ENCODE peak calls at places on chromosome 7, in six cellular contexts. One of them, this sample, is unnamed.

GRCh38 chr7:122200888-122201287 is 56.8 kb upstream of the AASS start:
- DNase-seq in Kasumi-1: no peak
- DNase-seq in sciatic nerve: no peak
- DNase-seq in NCI-H1417 treated with DMSO at 0.1 percent for 48 hours: no peak
- DNase-seq in activated T-cell treated with anti-CD3 and anti-CD28 coated beads for 4 hours: no peak
- DNase-seq in NCI-H460: no peak
- DNase-seq in this sample: no peak

GRCh38 chr7:45710271-45711160 is 136.3 kb downstream of the ADCY1 start:
- DNase-seq in NCI-H460: no peak
- DNase-seq in activated T-cell treated with anti-CD3 and anti-CD28 coated beads for 4 hours: no peak
- DNase-seq in Kasumi-1: no peak
- DNase-seq in sciatic nerve: no peak
- DNase-seq in NCI-H1417 treated with DMSO at 0.1 percent for 48 hours: no peak
- DNase-seq in this sample: no peak

GRCh38 chr7:44257618-44258422 is 57.0 kb downstream of the YKT6 start:
- DNase-seq in NCI-H460: peak; percentile 4
- DNase-seq in Kasumi-1: peak; percentile 93
- DNase-seq in sciatic nerve: peak; percentile 69
- DNase-seq in activated T-cell treated with anti-CD3 and anti-CD28 coated beads for 4 hours: peak; percentile 51
- DNase-seq in NCI-H1417 treated with DMSO at 0.1 percent for 48 hours: no peak
- DNase-seq in this sample: peak; percentile 46

GRCh38 chr7:101226686-101227085 is 8.7 kb downstream of the ZNHIT1 start:
- DNase-seq in NCI-H460: no peak
- DNase-seq in NCI-H1417 treated with DMSO at 0.1 percent for 48 hours: no peak
- DNase-seq in Kasumi-1: no peak
- DNase-seq in sciatic nerve: no peak
- DNase-seq in activated T-cell treated with anti-CD3 and anti-CD28 coated beads for 4 hours: no peak
- DNase-seq in this sample: no peak

GRCh38 chr7:48505061-48505460 is 333.8 kb downstream of the ABCA13 start:
- DNase-seq in NCI-H1417 treated with DMSO at 0.1 percent for 48 hours: no peak
- DNase-seq in Kasumi-1: no peak
- DNase-seq in NCI-H460: no peak
- DNase-seq in sciatic nerve: no peak
- DNase-seq in activated T-cell treated with anti-CD3 and anti-CD28 coated beads for 4 hours: no peak
- DNase-seq in this sample: no peak

GRCh38 chr7:28032738-28033380 is 147.7 kb downstream of the JAZF1 start:
- DNase-seq in NCI-H1417 treated with DMSO at 0.1 percent for 48 hours: no peak
- DNase-seq in Kasumi-1: no peak
- DNase-seq in sciatic nerve: no peak
- DNase-seq in activated T-cell treated with anti-CD3 and anti-CD28 coated beads for 4 hours: no peak
- DNase-seq in NCI-H460: no peak
- DNase-seq in this sample: no peak

GRCh38 chr7:141930211-141930610 is 14.0 kb downstream of the OR9A4 start:
- DNase-seq in NCI-H460: no peak
- DNase-seq in Kasumi-1: no peak
- DNase-seq in activated T-cell treated with anti-CD3 and anti-CD28 coated beads for 4 hours: no peak
- DNase-seq in sciatic nerve: no peak
- DNase-seq in NCI-H1417 treated with DMSO at 0.1 percent for 48 hours: no peak
- DNase-seq in this sample: no peak

GRCh38 chr7:97064972-97065587 is 40.4 kb upstream of the DLX5 start:
- DNase-seq in NCI-H460: peak; percentile 49
- DNase-seq in activated T-cell treated with anti-CD3 and anti-CD28 coated beads for 4 hours: peak; percentile 10
- DNase-seq in Kasumi-1: peak; percentile 71
- DNase-seq in NCI-H1417 treated with DMSO at 0.1 percent for 48 hours: peak; percentile 36
- DNase-seq in sciatic nerve: no peak
- DNase-seq in this sample: peak; percentile 52

GRCh38 chr7:106792233-106792926 is 72.7 kb upstream of the PIK3CG start:
- DNase-seq in sciatic nerve: no peak
- DNase-seq in Kasumi-1: no peak
- DNase-seq in activated T-cell treated with anti-CD3 and anti-CD28 coated beads for 4 hours: no peak
- DNase-seq in NCI-H1417 treated with DMSO at 0.1 percent for 48 hours: no peak
- DNase-seq in NCI-H460: no peak
- DNase-seq in this sample: no peak

GRCh38 chr7:56097700-56098099 is 4.9 kb upstream of the PHKG1 start:
- DNase-seq in Kasumi-1: no peak
- DNase-seq in sciatic nerve: no peak
- DNase-seq in activated T-cell treated with anti-CD3 and anti-CD28 coated beads for 4 hours: no peak
- DNase-seq in NCI-H1417 treated with DMSO at 0.1 percent for 48 hours: no peak
- DNase-seq in NCI-H460: no peak
- DNase-seq in this sample: no peak

GRCh38 chr7:131238260-131238940 is 89.3 kb upstream of the MKLN1 start:
- DNase-seq in NCI-H1417 treated with DMSO at 0.1 percent for 48 hours: no peak
- DNase-seq in Kasumi-1: no peak
- DNase-seq in activated T-cell treated with anti-CD3 and anti-CD28 coated beads for 4 hours: no peak
- DNase-seq in sciatic nerve: no peak
- DNase-seq in NCI-H460: no peak
- DNase-seq in this sample: no peak

GRCh38 chr7:37015353-37016034 is 291.2 kb upstream of the AOAH start:
- DNase-seq in NCI-H1417 treated with DMSO at 0.1 percent for 48 hours: no peak
- DNase-seq in activated T-cell treated with anti-CD3 and anti-CD28 coated beads for 4 hours: no peak
- DNase-seq in sciatic nerve: no peak
- DNase-seq in NCI-H460: no peak
- DNase-seq in Kasumi-1: no peak
- DNase-seq in this sample: no peak

GRCh38 chr7:23012797-23013714 is 874 bp downstream of the HYCC1 start:
- DNase-seq in sciatic nerve: peak; percentile 75
- DNase-seq in NCI-H1417 treated with DMSO at 0.1 percent for 48 hours: no peak
- DNase-seq in NCI-H460: no peak
- DNase-seq in activated T-cell treated with anti-CD3 and anti-CD28 coated beads for 4 hours: no peak
- DNase-seq in Kasumi-1: peak; percentile 79
- DNase-seq in this sample: no peak

GRCh38 chr7:27389508-27389907 is 146.9 kb downstream of the EVX1 start:
- DNase-seq in NCI-H1417 treated with DMSO at 0.1 percent for 48 hours: no peak
- DNase-seq in NCI-H460: no peak
- DNase-seq in sciatic nerve: no peak
- DNase-seq in Kasumi-1: no peak
- DNase-seq in activated T-cell treated with anti-CD3 and anti-CD28 coated beads for 4 hours: no peak
- DNase-seq in this sample: no peak

GRCh38 chr7:41942468-41943097 is 239.7 kb upstream of the INHBA start:
- DNase-seq in activated T-cell treated with anti-CD3 and anti-CD28 coated beads for 4 hours: no peak
- DNase-seq in Kasumi-1: no peak
- DNase-seq in NCI-H460: peak; percentile 1
- DNase-seq in NCI-H1417 treated with DMSO at 0.1 percent for 48 hours: no peak
- DNase-seq in sciatic nerve: peak; percentile 57
- DNase-seq in this sample: no peak

GRCh38 chr7:107958764-107959526 is 44.0 kb downstream of the LAMB1 start:
- DNase-seq in NCI-H1417 treated with DMSO at 0.1 percent for 48 hours: no peak
- DNase-seq in activated T-cell treated with anti-CD3 and anti-CD28 coated beads for 4 hours: no peak
- DNase-seq in NCI-H460: no peak
- DNase-seq in Kasumi-1: no peak
- DNase-seq in sciatic nerve: no peak
- DNase-seq in this sample: no peak

GRCh38 chr7:122038904-122039303 is 105.1 kb downstream of the AASS start:
- DNase-seq in activated T-cell treated with anti-CD3 and anti-CD28 coated beads for 4 hours: no peak
- DNase-seq in sciatic nerve: no peak
- DNase-seq in NCI-H460: no peak
- DNase-seq in Kasumi-1: no peak
- DNase-seq in NCI-H1417 treated with DMSO at 0.1 percent for 48 hours: no peak
- DNase-seq in this sample: no peak

GRCh38 chr7:115359919-115360318 is 438.0 kb downstream of the MDFIC start:
- DNase-seq in sciatic nerve: no peak
- DNase-seq in NCI-H1417 treated with DMSO at 0.1 percent for 48 hours: no peak
- DNase-seq in activated T-cell treated with anti-CD3 and anti-CD28 coated beads for 4 hours: no peak
- DNase-seq in NCI-H460: no peak
- DNase-seq in Kasumi-1: no peak
- DNase-seq in this sample: no peak

GRCh38 chr7:151225948-151226510 is 976 bp downstream of the ABCF2 start:
- DNase-seq in NCI-H1417 treated with DMSO at 0.1 percent for 48 hours: no peak
- DNase-seq in activated T-cell treated with anti-CD3 and anti-CD28 coated beads for 4 hours: no peak
- DNase-seq in sciatic nerve: no peak
- DNase-seq in Kasumi-1: no peak
- DNase-seq in NCI-H460: peak; percentile 28
- DNase-seq in this sample: no peak

GRCh38 chr7:31398815-31399214 is 58.3 kb upstream of the NEUROD6 start:
- DNase-seq in Kasumi-1: no peak
- DNase-seq in NCI-H1417 treated with DMSO at 0.1 percent for 48 hours: no peak
- DNase-seq in activated T-cell treated with anti-CD3 and anti-CD28 coated beads for 4 hours: no peak
- DNase-seq in NCI-H460: no peak
- DNase-seq in sciatic nerve: no peak
- DNase-seq in this sample: no peak

GRCh38 chr7:883029-884021 is 7.0 kb downstream of the GET4 start:
- DNase-seq in sciatic nerve: no peak
- DNase-seq in activated T-cell treated with anti-CD3 and anti-CD28 coated beads for 4 hours: no peak
- DNase-seq in NCI-H460: no peak
- DNase-seq in NCI-H1417 treated with DMSO at 0.1 percent for 48 hours: no peak
- DNase-seq in Kasumi-1: no peak
- DNase-seq in this sample: peak; percentile 55

GRCh38 chr7:30115709-30116297 is 19.0 kb upstream of the MTURN start:
- DNase-seq in Kasumi-1: no peak
- DNase-seq in NCI-H1417 treated with DMSO at 0.1 percent for 48 hours: no peak
- DNase-seq in sciatic nerve: no peak
- DNase-seq in activated T-cell treated with anti-CD3 and anti-CD28 coated beads for 4 hours: no peak
- DNase-seq in NCI-H460: no peak
- DNase-seq in this sample: no peak

GRCh38 chr7:157041004-157041403 is 30.5 kb upstream of the MNX1 start:
- DNase-seq in NCI-H460: no peak
- DNase-seq in sciatic nerve: no peak
- DNase-seq in Kasumi-1: no peak
- DNase-seq in activated T-cell treated with anti-CD3 and anti-CD28 coated beads for 4 hours: no peak
- DNase-seq in NCI-H1417 treated with DMSO at 0.1 percent for 48 hours: no peak
- DNase-seq in this sample: no peak

GRCh38 chr7:37359180-37359579 is 89.5 kb downstream of the ELMO1 start:
- DNase-seq in activated T-cell treated with anti-CD3 and anti-CD28 coated beads for 4 hours: no peak
- DNase-seq in Kasumi-1: no peak
- DNase-seq in NCI-H1417 treated with DMSO at 0.1 percent for 48 hours: no peak
- DNase-seq in NCI-H460: no peak
- DNase-seq in sciatic nerve: no peak
- DNase-seq in this sample: no peak

GRCh38 chr7:113015038-113015645 is 71.5 kb downstream of the GPR85 start:
- DNase-seq in Kasumi-1: peak; percentile 24
- DNase-seq in NCI-H460: peak; percentile 12
- DNase-seq in sciatic nerve: no peak
- DNase-seq in NCI-H1417 treated with DMSO at 0.1 percent for 48 hours: peak; percentile 10
- DNase-seq in activated T-cell treated with anti-CD3 and anti-CD28 coated beads for 4 hours: no peak
- DNase-seq in this sample: peak; percentile 37

GRCh38 chr7:94338921-94339371 is 55.7 kb upstream of the COL1A2 start:
- DNase-seq in activated T-cell treated with anti-CD3 and anti-CD28 coated beads for 4 hours: no peak
- DNase-seq in sciatic nerve: no peak
- DNase-seq in NCI-H1417 treated with DMSO at 0.1 percent for 48 hours: no peak
- DNase-seq in NCI-H460: no peak
- DNase-seq in Kasumi-1: no peak
- DNase-seq in this sample: no peak

GRCh38 chr7:135942614-135943013 is 34.5 kb downstream of the MTPN start:
- DNase-seq in NCI-H1417 treated with DMSO at 0.1 percent for 48 hours: no peak
- DNase-seq in Kasumi-1: no peak
- DNase-seq in sciatic nerve: no peak
- DNase-seq in activated T-cell treated with anti-CD3 and anti-CD28 coated beads for 4 hours: no peak
- DNase-seq in NCI-H460: no peak
- DNase-seq in this sample: no peak

GRCh38 chr7:116724560-116725231 is 52.7 kb downstream of the MET start:
- DNase-seq in sciatic nerve: no peak
- DNase-seq in NCI-H460: no peak
- DNase-seq in activated T-cell treated with anti-CD3 and anti-CD28 coated beads for 4 hours: no peak
- DNase-seq in NCI-H1417 treated with DMSO at 0.1 percent for 48 hours: no peak
- DNase-seq in Kasumi-1: no peak
- DNase-seq in this sample: no peak

GRCh38 chr7:139823855-139824670 is 5.0 kb upstream of the TBXAS1 start:
- DNase-seq in activated T-cell treated with anti-CD3 and anti-CD28 coated beads for 4 hours: no peak
- DNase-seq in Kasumi-1: no peak
- DNase-seq in NCI-H1417 treated with DMSO at 0.1 percent for 48 hours: no peak
- DNase-seq in NCI-H460: no peak
- DNase-seq in sciatic nerve: no peak
- DNase-seq in this sample: no peak

GRCh38 chr7:100415448-100415847 is 13.1 kb downstream of the ZCWPW1 start:
- DNase-seq in NCI-H1417 treated with DMSO at 0.1 percent for 48 hours: no peak
- DNase-seq in sciatic nerve: no peak
- DNase-seq in NCI-H460: no peak
- DNase-seq in activated T-cell treated with anti-CD3 and anti-CD28 coated beads for 4 hours: no peak
- DNase-seq in Kasumi-1: no peak
- DNase-seq in this sample: no peak

GRCh38 chr7:100127866-100128601 is 1.3 kb downstream of the MBLAC1 start:
- DNase-seq in NCI-H1417 treated with DMSO at 0.1 percent for 48 hours: no peak
- DNase-seq in activated T-cell treated with anti-CD3 and anti-CD28 coated beads for 4 hours: no peak
- DNase-seq in sciatic nerve: no peak
- DNase-seq in NCI-H460: no peak
- DNase-seq in Kasumi-1: peak; percentile 41
- DNase-seq in this sample: no peak

This sample was measured in pons.